ENCODE peak calls at places on chromosomes 12 and 14, in nine cellular contexts. D is OCI-LY7; N is stimulated activated CD4-positive, alpha-beta T cell treated with anti-CD3 and anti-CD28 coated beads, Interleukin-1b, Interleukin-23, amount 100 ng/mL, for 24 hours; X is HuH-7; Q is T follicular helper cell; W is NCI-H1105; O is T-cell; M is WERI-Rb-1; Y is fibroblast of pulmonary artery. F is an unnamed sample.

GRCh38 chr14:92704036-92704804 is 44.2 kb downstream of the LGMN start:
- DNase-seq in X (no peak), O (no peak), N (no peak), Q (no peak), D (peak), Y (no peak), M (no peak), W (no peak), F (no peak)

GRCh38 chr14:75720828-75721227 is 59.8 kb downstream of the TTLL5 start:
- DNase-seq in W (no peak), D (no peak), N (no peak), Q (no peak), Y (peak), X (no peak), O (no peak), M (no peak), F (no peak)

GRCh38 chr14:95067526-95067925 is 89.8 kb downstream of the DICER1 start:
- DNase-seq in D (no peak), N (no peak), Y (no peak), Q (no peak), O (no peak), W (no peak), X (no peak), M (no peak), F (no peak)

GRCh38 chr14:72780771-72781170 is 113.1 kb downstream of the DPF3 start:
- DNase-seq in O (no peak), M (no peak), N (no peak), Y (peak), X (no peak), Q (no peak), D (no peak), W (no peak), F (no peak)

GRCh38 chr14:68979722-68980552 is 835 bp upstream of the ACTN1 start:
- DNase-seq in X (no peak), N (no peak), O (no peak), Y (no peak), M (peak), Q (no peak), W (peak), D (no peak), F (peak)

GRCh38 chr14:20440882-20441281 is 4.9 kb upstream of the KLHL33 start:
- DNase-seq in X (no peak), O (peak), D (peak), W (no peak), Q (no peak), N (no peak), M (no peak), Y (no peak), F (no peak)

GRCh38 chr12:28172434-28173030 is 17.7 kb upstream of the CCDC91 start:
- DNase-seq in M (peak), W (peak), D (peak), Y (peak), N (no peak), X (peak), O (no peak), Q (no peak), F (no peak)

GRCh38 chr12:34291001-34291400 is 268.7 kb downstream of the ALG10 start:
- DNase-seq in Y (no peak), M (peak), O (no peak), Q (no peak), W (no peak), D (no peak), N (no peak), X (no peak), F (no peak)

GRCh38 chr12:120438495-120439198 is 734 bp downstream of the COX6A1 start:
- DNase-seq in M (peak), X (no peak), N (no peak), Y (no peak), W (no peak), O (no peak), Q (no peak), D (peak), F (no peak)

GRCh38 chr14:103847954-103848719 is 762 bp upstream of the PPP1R13B start:
- DNase-seq in X (no peak), Y (no peak), M (peak), Q (peak), N (no peak), W (peak), O (no peak), D (no peak), F (no peak)